ENCODE peak calls at places on chromosomes 11 and 22, in seven cellular contexts. X, H, N, Y, O, D and I are unnamed samples.
A peak's percentile ranks its signal among the peaks of the same experiment; 100 is the strongest.

GRCh38 chr11:16611395-16612233 is 126.8 kb upstream of the C11orf58 start:
- DNase-seq in X (no peak), H (peak; percentile 51), N (no peak), Y (no peak), O (peak; percentile 11), D (no peak), I (peak; percentile 89)

GRCh38 chr11:123742334-123742733 is 874 bp upstream of the ZNF202 start:
- DNase-seq in X (no peak), H (no peak), N (no peak), Y (no peak), O (no peak), D (no peak), I (no peak)

GRCh38 chr11:71395010-71395560 is 53.1 kb downstream of the DHCR7 start:
- DNase-seq in X (no peak), H (peak; percentile 46), N (no peak), Y (no peak), O (no peak), D (no peak), I (no peak)

GRCh38 chr11:12091957-12092558 is 18.3 kb upstream of the MICAL2 start:
- DNase-seq in X (peak; percentile 34), H (peak; percentile 30), N (no peak), Y (no peak), O (no peak), D (no peak), I (peak; percentile 32)

GRCh38 chr22:23784215-23784732 is 2.5 kb upstream of the SMARCB1 start:
- DNase-seq in X (no peak), H (peak; percentile 94), N (no peak), Y (no peak), O (no peak), D (peak; percentile 75), I (no peak)

GRCh38 chr11:33701302-33701701 is 676 bp upstream of the C11orf91 start:
- DNase-seq in X (peak; percentile 48), H (no peak), N (no peak), Y (no peak), O (no peak), D (peak; percentile 74), I (no peak)

GRCh38 chr11:59668188-59668949 is 468 bp downstream of the PATL1 start:
- DNase-seq in X (peak; percentile 63), H (peak; percentile 92), N (no peak), Y (no peak), O (peak; percentile 65), D (peak; percentile 39), I (no peak)

GRCh38 chr11:63901660-63902059 is 15.3 kb downstream of the RCOR2 start:
- DNase-seq in X (peak; percentile 44), H (no peak), N (no peak), Y (no peak), O (no peak), D (no peak), I (no peak)

GRCh38 chr22:36419177-36419911 is 31.6 kb upstream of the MYH9 start:
- DNase-seq in X (peak; percentile 100), H (peak; percentile 80), N (no peak), Y (peak; percentile 64), O (no peak), D (peak; percentile 45), I (no peak)